ENCODE peak calls at places on chromosomes 12 and 14, in nine cellular contexts. One of them, this sample, is unnamed.

GRCh38 chr12:70639535-70639934 is 2.3 kb upstream of the PTPRB start:
- DNase-seq in astrocyte of the cerebellum: no peak
- DNase-seq in mammary epithelial cell: no peak
- DNase-seq in AG10803: no peak
- DNase-seq in GM06990: no peak
- DNase-seq in A673: no peak
- DNase-seq in lower leg skin: no peak
- DNase-seq in osteocyte: no peak
- DNase-seq in Caco-2: no peak
- DNase-seq in this sample: no peak

GRCh38 chr12:1346126-1346525 is 248.3 kb downstream of the FBXL14 start:
- DNase-seq in GM06990: no peak
- DNase-seq in A673: no peak
- DNase-seq in AG10803: peak; percentile 82
- DNase-seq in osteocyte: no peak
- DNase-seq in mammary epithelial cell: no peak
- DNase-seq in Caco-2: no peak
- DNase-seq in astrocyte of the cerebellum: no peak
- DNase-seq in lower leg skin: no peak
- DNase-seq in this sample: no peak

GRCh38 chr12:8026282-8026637 is 6.3 kb upstream of the FOXJ2 start:
- DNase-seq in GM06990: no peak
- DNase-seq in AG10803: peak; percentile 86
- DNase-seq in mammary epithelial cell: no peak
- DNase-seq in osteocyte: no peak
- DNase-seq in Caco-2: no peak
- DNase-seq in A673: no peak
- DNase-seq in lower leg skin: no peak
- DNase-seq in astrocyte of the cerebellum: peak; percentile 34
- DNase-seq in this sample: no peak

GRCh38 chr12:27865421-27865820 is 85.4 kb upstream of the MANSC4 start:
- DNase-seq in astrocyte of the cerebellum: no peak
- DNase-seq in A673: no peak
- DNase-seq in osteocyte: no peak
- DNase-seq in lower leg skin: no peak
- DNase-seq in Caco-2: no peak
- DNase-seq in GM06990: no peak
- DNase-seq in mammary epithelial cell: peak; percentile 75
- DNase-seq in AG10803: peak; percentile 98
- DNase-seq in this sample: no peak

GRCh38 chr14:51533877-51534553 is 117.7 kb upstream of the FRMD6 start:
- DNase-seq in GM06990: no peak
- DNase-seq in A673: no peak
- DNase-seq in mammary epithelial cell: peak; percentile 46
- DNase-seq in lower leg skin: no peak
- DNase-seq in Caco-2: no peak
- DNase-seq in astrocyte of the cerebellum: no peak
- DNase-seq in osteocyte: no peak
- DNase-seq in AG10803: no peak
- DNase-seq in this sample: no peak

GRCh38 chr12:101277443-101277842 is 2.5 kb upstream of the UTP20 start:
- DNase-seq in AG10803: peak; percentile 27
- DNase-seq in GM06990: no peak
- DNase-seq in astrocyte of the cerebellum: no peak
- DNase-seq in A673: no peak
- DNase-seq in lower leg skin: no peak
- DNase-seq in osteocyte: no peak
- DNase-seq in mammary epithelial cell: no peak
- DNase-seq in Caco-2: no peak
- DNase-seq in this sample: no peak

GRCh38 chr14:85090681-85091080 is 439.3 kb upstream of the FLRT2 start:
- DNase-seq in GM06990: no peak
- DNase-seq in A673: no peak
- DNase-seq in astrocyte of the cerebellum: no peak
- DNase-seq in lower leg skin: no peak
- DNase-seq in mammary epithelial cell: no peak
- DNase-seq in AG10803: peak; percentile 14
- DNase-seq in Caco-2: no peak
- DNase-seq in osteocyte: no peak
- DNase-seq in this sample: no peak

GRCh38 chr14:95361373-95362179 is 41.9 kb upstream of the CLMN start:
- DNase-seq in mammary epithelial cell: peak; percentile 51
- DNase-seq in astrocyte of the cerebellum: no peak
- DNase-seq in osteocyte: no peak
- DNase-seq in GM06990: peak; percentile 54
- DNase-seq in Caco-2: no peak
- DNase-seq in lower leg skin: no peak
- DNase-seq in A673: peak; percentile 54
- DNase-seq in AG10803: no peak
- DNase-seq in this sample: peak; percentile 49

GRCh38 chr12:124938066-124938465 is 23.6 kb upstream of the UBC start:
- DNase-seq in AG10803: no peak
- DNase-seq in GM06990: no peak
- DNase-seq in mammary epithelial cell: no peak
- DNase-seq in A673: no peak
- DNase-seq in astrocyte of the cerebellum: no peak
- DNase-seq in osteocyte: no peak
- DNase-seq in Caco-2: no peak
- DNase-seq in lower leg skin: no peak
- DNase-seq in this sample: no peak

GRCh38 chr12:94941440-94941862 is 62.0 kb downstream of the NDUFA12 start:
- DNase-seq in AG10803: peak; percentile 80
- DNase-seq in mammary epithelial cell: peak; percentile 93
- DNase-seq in astrocyte of the cerebellum: no peak
- DNase-seq in osteocyte: no peak
- DNase-seq in GM06990: peak; percentile 64
- DNase-seq in lower leg skin: peak; percentile 63
- DNase-seq in Caco-2: no peak
- DNase-seq in A673: peak; percentile 49
- DNase-seq in this sample: peak; percentile 79

GRCh38 chr14:89652352-89652751 is 235.3 kb upstream of the FOXN3 start:
- DNase-seq in A673: no peak
- DNase-seq in osteocyte: no peak
- DNase-seq in Caco-2: no peak
- DNase-seq in AG10803: no peak
- DNase-seq in mammary epithelial cell: no peak
- DNase-seq in lower leg skin: no peak
- DNase-seq in astrocyte of the cerebellum: no peak
- DNase-seq in GM06990: no peak
- DNase-seq in this sample: no peak

GRCh38 chr12:14416658-14417057 is 51.2 kb downstream of the ATF7IP start:
- DNase-seq in astrocyte of the cerebellum: peak; percentile 85
- DNase-seq in osteocyte: no peak
- DNase-seq in mammary epithelial cell: peak; percentile 56
- DNase-seq in GM06990: no peak
- DNase-seq in Caco-2: no peak
- DNase-seq in AG10803: peak; percentile 70
- DNase-seq in lower leg skin: no peak
- DNase-seq in A673: peak; percentile 90
- DNase-seq in this sample: peak; percentile 58

DNA sequence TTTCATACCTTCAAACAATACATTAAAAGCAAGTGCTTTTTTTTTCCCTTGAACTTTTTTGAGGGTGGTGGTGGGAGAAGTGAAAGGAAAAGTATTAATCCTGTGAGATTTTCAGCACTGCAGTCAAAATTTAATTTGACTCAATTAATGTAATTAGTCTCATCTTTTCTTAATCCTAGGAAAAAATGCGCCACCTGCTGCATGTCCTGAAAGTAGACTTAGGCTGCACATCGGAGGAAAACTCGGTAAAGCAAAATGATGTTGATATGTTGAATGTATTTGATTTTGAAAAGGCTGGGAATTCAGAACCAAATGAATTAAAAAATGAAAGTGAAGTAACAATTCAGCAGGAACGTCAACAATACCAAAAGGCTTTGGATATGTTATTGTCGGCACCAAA is 52.2 kb downstream of the SPATA7 start:
- DNase-seq in A673: no peak
- DNase-seq in lower leg skin: no peak
- DNase-seq in mammary epithelial cell: no peak
- DNase-seq in GM06990: no peak
- DNase-seq in Caco-2: no peak
- DNase-seq in astrocyte of the cerebellum: no peak
- DNase-seq in AG10803: no peak
- DNase-seq in osteocyte: no peak
- DNase-seq in this sample: peak; percentile 2
- TF ChIP-seq CTCF in A673: peak; percentile 42
- TF ChIP-seq CTCF in lower leg skin: no peak
- TF ChIP-seq CTCF in mammary epithelial cell: peak; percentile 30
- TF ChIP-seq CTCF in GM06990: no peak
- TF ChIP-seq CTCF in Caco-2: no peak
- TF ChIP-seq CTCF in astrocyte of the cerebellum: peak; percentile 43
- TF ChIP-seq CTCF in AG10803: no peak
- TF ChIP-seq CTCF in osteocyte: peak; percentile 13
- TF ChIP-seq CTCF in this sample: no peak

DNA sequence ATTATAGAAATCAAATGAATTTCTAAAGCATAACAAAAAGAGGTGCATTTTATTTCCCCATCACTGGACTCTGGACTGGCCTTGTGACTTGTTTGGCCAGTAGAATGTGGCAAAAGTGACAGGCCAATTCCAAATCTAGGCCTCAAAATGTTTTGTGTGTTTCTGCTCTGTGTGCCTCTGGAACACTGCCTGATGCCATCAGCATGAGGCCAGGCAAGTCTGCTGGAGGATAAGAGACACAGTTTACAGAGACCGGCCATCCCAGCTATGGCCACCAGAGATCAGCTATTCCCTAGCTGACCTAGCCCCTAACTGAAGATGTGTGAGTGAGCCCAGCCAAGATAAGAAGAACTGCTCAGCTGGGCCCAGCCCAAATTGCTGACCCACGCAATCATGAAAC is 32.9 kb downstream of the ASCL1 start:
- DNase-seq in AG10803: no peak
- DNase-seq in osteocyte: no peak
- DNase-seq in astrocyte of the cerebellum: no peak
- DNase-seq in lower leg skin: no peak
- DNase-seq in mammary epithelial cell: no peak
- DNase-seq in GM06990: no peak
- DNase-seq in A673: no peak
- DNase-seq in Caco-2: no peak
- DNase-seq in this sample: no peak
- TF ChIP-seq CTCF in AG10803: no peak
- TF ChIP-seq CTCF in osteocyte: no peak
- TF ChIP-seq CTCF in astrocyte of the cerebellum: no peak
- TF ChIP-seq CTCF in lower leg skin: no peak
- TF ChIP-seq CTCF in mammary epithelial cell: no peak
- TF ChIP-seq CTCF in GM06990: no peak
- TF ChIP-seq CTCF in A673: no peak
- TF ChIP-seq CTCF in Caco-2: no peak
- TF ChIP-seq CTCF in this sample: no peak

GRCh38 chr12:90100619-90101018 is 392.0 kb upstream of the ATP2B1 start:
- DNase-seq in osteocyte: no peak
- DNase-seq in lower leg skin: no peak
- DNase-seq in astrocyte of the cerebellum: no peak
- DNase-seq in mammary epithelial cell: no peak
- DNase-seq in GM06990: no peak
- DNase-seq in Caco-2: no peak
- DNase-seq in A673: peak; percentile 91
- DNase-seq in AG10803: no peak
- DNase-seq in this sample: no peak

GRCh38 chr12:90099288-90099687 is 390.6 kb upstream of the ATP2B1 start:
- DNase-seq in Caco-2: no peak
- DNase-seq in mammary epithelial cell: no peak
- DNase-seq in osteocyte: no peak
- DNase-seq in astrocyte of the cerebellum: no peak
- DNase-seq in A673: peak; percentile 21
- DNase-seq in AG10803: no peak
- DNase-seq in GM06990: no peak
- DNase-seq in lower leg skin: no peak
- DNase-seq in this sample: no peak

GRCh38 chr12:90106568-90106967 is 397.9 kb upstream of the ATP2B1 start:
- DNase-seq in osteocyte: no peak
- DNase-seq in Caco-2: no peak
- DNase-seq in lower leg skin: no peak
- DNase-seq in mammary epithelial cell: peak; percentile 65
- DNase-seq in astrocyte of the cerebellum: no peak
- DNase-seq in A673: no peak
- DNase-seq in GM06990: no peak
- DNase-seq in AG10803: no peak
- DNase-seq in this sample: no peak

GRCh38 chr12:90098132-90098779 is 389.6 kb upstream of the ATP2B1 start:
- DNase-seq in osteocyte: no peak
- DNase-seq in astrocyte of the cerebellum: peak; percentile 39
- DNase-seq in lower leg skin: no peak
- DNase-seq in AG10803: no peak
- DNase-seq in A673: peak; percentile 56
- DNase-seq in mammary epithelial cell: no peak
- DNase-seq in GM06990: no peak
- DNase-seq in Caco-2: no peak
- DNase-seq in this sample: no peak

DNA sequence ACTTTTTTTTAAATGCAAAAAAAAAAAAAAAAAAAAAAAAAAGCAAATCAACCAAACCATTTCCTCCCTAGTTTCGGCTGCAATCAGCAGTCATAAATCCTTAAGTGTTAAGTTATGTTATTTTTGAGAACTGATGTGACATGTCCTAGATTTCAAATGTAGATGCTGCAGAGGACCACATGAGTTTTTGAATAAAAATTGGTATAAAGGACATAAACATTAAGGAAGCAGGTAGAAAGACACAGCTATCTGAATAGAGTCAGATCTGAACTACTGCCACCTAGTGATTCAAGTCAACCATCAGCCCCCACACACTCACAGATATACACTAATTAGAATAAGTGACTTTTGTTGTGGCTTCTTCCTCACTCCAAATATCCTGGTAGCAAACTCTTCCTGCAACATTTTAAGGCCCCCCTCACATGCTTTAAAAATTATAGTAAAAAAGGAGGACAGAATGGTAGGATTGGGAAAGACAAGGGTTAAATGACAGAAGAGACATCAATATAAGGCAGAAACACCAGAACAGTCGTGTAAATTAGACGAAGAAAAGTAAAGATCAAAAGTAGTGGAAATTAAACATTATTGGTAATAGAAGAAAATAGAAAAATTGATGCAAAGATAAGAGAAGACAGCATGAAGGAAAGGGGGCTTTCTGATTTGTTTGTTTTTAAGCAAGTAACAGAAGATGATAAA is 394.5 kb upstream of the ATP2B1 start:
- DNase-seq in A673: peak; percentile 56
- DNase-seq in osteocyte: no peak
- DNase-seq in astrocyte of the cerebellum: peak; percentile 49
- DNase-seq in AG10803: peak; percentile 47
- DNase-seq in lower leg skin: no peak
- DNase-seq in GM06990: peak; percentile 27
- DNase-seq in mammary epithelial cell: peak; percentile 43
- DNase-seq in Caco-2: no peak
- DNase-seq in this sample: peak; percentile 39
- TF ChIP-seq CTCF in A673: peak; percentile 78
- TF ChIP-seq CTCF in osteocyte: peak; percentile 71
- TF ChIP-seq CTCF in astrocyte of the cerebellum: peak; percentile 68
- TF ChIP-seq CTCF in AG10803: peak; percentile 66
- TF ChIP-seq CTCF in lower leg skin: no peak
- TF ChIP-seq CTCF in GM06990: peak; percentile 68
- TF ChIP-seq CTCF in mammary epithelial cell: peak; percentile 75
- TF ChIP-seq CTCF in Caco-2: peak; percentile 28
- TF ChIP-seq CTCF in this sample: peak; percentile 52

DNA sequence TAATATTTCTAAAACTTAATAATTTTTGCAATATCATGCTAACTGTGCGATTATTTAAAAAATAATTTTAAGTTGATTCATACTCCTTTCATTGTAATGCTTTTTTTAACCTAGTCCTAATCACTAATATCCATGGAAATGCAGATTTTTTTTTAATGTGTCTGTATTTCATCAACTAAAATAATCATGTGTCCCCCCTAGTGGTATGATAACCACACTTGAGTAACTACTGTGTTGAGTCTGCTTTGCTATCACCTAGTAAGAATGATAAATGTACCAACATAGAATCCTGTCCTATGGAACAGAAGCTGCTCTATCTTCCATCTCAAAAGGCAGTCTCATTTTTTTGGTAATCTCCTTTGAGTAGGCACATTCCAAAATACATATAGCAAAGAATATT is 19.1 kb upstream of the SYNE2 start:
- DNase-seq in AG10803: no peak
- DNase-seq in osteocyte: no peak
- DNase-seq in GM06990: no peak
- DNase-seq in astrocyte of the cerebellum: no peak
- DNase-seq in Caco-2: no peak
- DNase-seq in A673: no peak
- DNase-seq in lower leg skin: no peak
- DNase-seq in mammary epithelial cell: no peak
- DNase-seq in this sample: no peak
- TF ChIP-seq CTCF in AG10803: no peak
- TF ChIP-seq CTCF in osteocyte: peak; percentile 14
- TF ChIP-seq CTCF in GM06990: no peak
- TF ChIP-seq CTCF in astrocyte of the cerebellum: no peak
- TF ChIP-seq CTCF in Caco-2: no peak
- TF ChIP-seq CTCF in A673: no peak
- TF ChIP-seq CTCF in lower leg skin: no peak
- TF ChIP-seq CTCF in mammary epithelial cell: no peak
- TF ChIP-seq CTCF in this sample: no peak

This sample was measured in activated CD8-positive, alpha-beta T cell treated with anti-CD3 and anti-CD28 coated beads for 36 hours.